ENCODE peak calls at places on chromosomes 1 and 21, in five cellular contexts. N is GM04503, R is dorsolateral prefrontal cortex, Z is tibial artery, K is NCI-H226. S is an unnamed sample.

GRCh38 chr1:21518774-21519455 is 9.7 kb downstream of the ALPL start:
- DNase-seq in N (no peak), R (no peak), Z (no peak), K (no peak), S (no peak)

GRCh38 chr1:25096307-25097150 is 135.8 kb downstream of the SYF2 start:
- DNase-seq in N (peak), R (no peak), Z (no peak), K (peak), S (no peak)

GRCh38 chr21:42538479-42539275 is 25.0 kb downstream of the SLC37A1 start:
- DNase-seq in N (no peak), R (no peak), Z (no peak), K (no peak), S (no peak)

GRCh38 chr1:119779869-119780356 is 11.2 kb upstream of the HMGCS2 start:
- DNase-seq in N (peak), R (no peak), Z (no peak), K (no peak), S (no peak)

GRCh38 chr1:157951219-157951618 is 42.2 kb upstream of the KIRREL1 start:
- DNase-seq in N (no peak), R (no peak), Z (no peak), K (no peak), S (no peak)

GRCh38 chr1:221849897-221850296 is 108.0 kb upstream of the DUSP10 start:
- DNase-seq in N (no peak), R (no peak), Z (no peak), K (no peak), S (no peak)

GRCh38 chr1:186487163-186487562 is 26.2 kb upstream of the PDC start:
- DNase-seq in N (no peak), R (no peak), Z (no peak), K (no peak), S (no peak)

GRCh38 chr1:156499194-156499702 is 1.3 kb downstream of the MEF2D start:
- DNase-seq in N (no peak), R (no peak), Z (peak), K (no peak), S (no peak)

GRCh38 chr1:62295921-62296451 is 23.2 kb downstream of the KANK4 start:
- DNase-seq in N (peak), R (no peak), Z (no peak), K (peak), S (no peak)

GRCh38 chr1:224253721-224254120 is 70.7 kb downstream of the DEGS1 start:
- DNase-seq in N (no peak), R (no peak), Z (no peak), K (no peak), S (no peak)

GRCh38 chr21:37986751-37987399 is 70.6 kb upstream of the KCNJ6 start:
- DNase-seq in N (no peak), R (no peak), Z (no peak), K (no peak), S (no peak)

GRCh38 chr1:28296401-28297220 is 32.2 kb upstream of the MED18 start:
- DNase-seq in N (no peak), R (no peak), Z (no peak), K (peak), S (no peak)

GRCh38 chr1:78833491-78833890 is 173.0 kb downstream of the ADGRL4 start:
- DNase-seq in N (peak), R (no peak), Z (no peak), K (peak), S (no peak)

GRCh38 chr1:226443033-226443432 is 35.1 kb upstream of the PARP1 start:
- DNase-seq in N (no peak), R (no peak), Z (no peak), K (no peak), S (no peak)

GRCh38 chr1:116208136-116208535 is 96.9 kb downstream of the MAB21L3 start:
- DNase-seq in N (no peak), R (no peak), Z (no peak), K (no peak), S (no peak)

S was measured in right atrium auricular region.